ENCODE peak calls at places on chromosomes 7 and 10, in nine cellular contexts. One of them, this sample, is unnamed.

GRCh38 chr7:6340241-6340640 is 67.8 kb upstream of the CYTH3 start:
- DNase-seq in tibial nerve: no peak
- DNase-seq in GM23248: no peak
- DNase-seq in breast epithelium: no peak
- DNase-seq in cardiac muscle cell: no peak
- DNase-seq in upper lobe of right lung: no peak
- DNase-seq in small intestine: no peak
- DNase-seq in right cardiac atrium: no peak
- DNase-seq in prostate gland: no peak
- DNase-seq in this sample: no peak

GRCh38 chr10:76111404-76111803 is 680.0 kb downstream of the LRMDA start:
- DNase-seq in tibial nerve: no peak
- DNase-seq in GM23248: no peak
- DNase-seq in breast epithelium: no peak
- DNase-seq in cardiac muscle cell: no peak
- DNase-seq in upper lobe of right lung: no peak
- DNase-seq in small intestine: no peak
- DNase-seq in right cardiac atrium: no peak
- DNase-seq in prostate gland: no peak
- DNase-seq in this sample: no peak

GRCh38 chr7:108589874-108590273 is 20.2 kb downstream of the DNAJB9 start:
- DNase-seq in tibial nerve: no peak
- DNase-seq in GM23248: no peak
- DNase-seq in breast epithelium: no peak
- DNase-seq in cardiac muscle cell: no peak
- DNase-seq in upper lobe of right lung: no peak
- DNase-seq in small intestine: no peak
- DNase-seq in right cardiac atrium: no peak
- DNase-seq in prostate gland: no peak
- DNase-seq in this sample: no peak

GRCh38 chr7:159042639-159043101 is 102.0 kb downstream of the VIPR2 start:
- DNase-seq in tibial nerve: no peak
- DNase-seq in GM23248: no peak
- DNase-seq in breast epithelium: peak; percentile 7
- DNase-seq in cardiac muscle cell: no peak
- DNase-seq in upper lobe of right lung: no peak
- DNase-seq in small intestine: no peak
- DNase-seq in right cardiac atrium: peak; percentile 57
- DNase-seq in prostate gland: no peak
- DNase-seq in this sample: peak; percentile 54

GRCh38 chr7:99987846-99988245 is 12.0 kb upstream of the AZGP1 start:
- DNase-seq in tibial nerve: no peak
- DNase-seq in GM23248: no peak
- DNase-seq in breast epithelium: no peak
- DNase-seq in cardiac muscle cell: no peak
- DNase-seq in upper lobe of right lung: no peak
- DNase-seq in small intestine: no peak
- DNase-seq in right cardiac atrium: no peak
- DNase-seq in prostate gland: no peak
- DNase-seq in this sample: no peak

GRCh38 chr7:46933596-46933995 is 648.3 kb downstream of the TNS3 start:
- DNase-seq in tibial nerve: no peak
- DNase-seq in GM23248: peak; percentile 71
- DNase-seq in breast epithelium: no peak
- DNase-seq in cardiac muscle cell: peak; percentile 73
- DNase-seq in upper lobe of right lung: no peak
- DNase-seq in small intestine: no peak
- DNase-seq in right cardiac atrium: no peak
- DNase-seq in prostate gland: no peak
- DNase-seq in this sample: no peak

GRCh38 chr10:131083915-131084790 is 227.4 kb downstream of the TCERG1L start:
- DNase-seq in tibial nerve: no peak
- DNase-seq in GM23248: no peak
- DNase-seq in breast epithelium: no peak
- DNase-seq in cardiac muscle cell: no peak
- DNase-seq in upper lobe of right lung: no peak
- DNase-seq in small intestine: no peak
- DNase-seq in right cardiac atrium: no peak
- DNase-seq in prostate gland: no peak
- DNase-seq in this sample: no peak

GRCh38 chr7:84194484-84195260 is at the start of gene SEMA3A:
- DNase-seq in tibial nerve: no peak
- DNase-seq in GM23248: peak; percentile 84
- DNase-seq in breast epithelium: no peak
- DNase-seq in cardiac muscle cell: peak; percentile 80
- DNase-seq in upper lobe of right lung: no peak
- DNase-seq in small intestine: peak; percentile 14
- DNase-seq in right cardiac atrium: peak; percentile 38
- DNase-seq in prostate gland: peak; percentile 10
- DNase-seq in this sample: no peak

GRCh38 chr10:22103701-22104100 is 100.2 kb upstream of the DNAJC1 start:
- DNase-seq in tibial nerve: no peak
- DNase-seq in GM23248: peak; percentile 10
- DNase-seq in breast epithelium: no peak
- DNase-seq in cardiac muscle cell: peak; percentile 30
- DNase-seq in upper lobe of right lung: no peak
- DNase-seq in small intestine: no peak
- DNase-seq in right cardiac atrium: no peak
- DNase-seq in prostate gland: no peak
- DNase-seq in this sample: no peak

GRCh38 chr7:95691464-95691863 is 80.9 kb upstream of the DYNC1I1 start:
- DNase-seq in tibial nerve: no peak
- DNase-seq in GM23248: no peak
- DNase-seq in breast epithelium: no peak
- DNase-seq in cardiac muscle cell: no peak
- DNase-seq in upper lobe of right lung: no peak
- DNase-seq in small intestine: no peak
- DNase-seq in right cardiac atrium: no peak
- DNase-seq in prostate gland: peak; percentile 85
- DNase-seq in this sample: no peak

GRCh38 chr7:107387573-107388219 is 82.2 kb upstream of the GPR22 start:
- DNase-seq in tibial nerve: no peak
- DNase-seq in GM23248: peak; percentile 55
- DNase-seq in breast epithelium: no peak
- DNase-seq in cardiac muscle cell: peak; percentile 42
- DNase-seq in upper lobe of right lung: no peak
- DNase-seq in small intestine: no peak
- DNase-seq in right cardiac atrium: no peak
- DNase-seq in prostate gland: no peak
- DNase-seq in this sample: no peak

GRCh38 chr10:9012312-9012711 is 957.8 kb downstream of the GATA3 start:
- DNase-seq in tibial nerve: no peak
- DNase-seq in GM23248: peak; percentile 7
- DNase-seq in breast epithelium: no peak
- DNase-seq in cardiac muscle cell: peak; percentile 48
- DNase-seq in upper lobe of right lung: no peak
- DNase-seq in small intestine: no peak
- DNase-seq in right cardiac atrium: no peak
- DNase-seq in prostate gland: no peak
- DNase-seq in this sample: no peak

GRCh38 chr7:1593091-1593866 is 23.4 kb upstream of the PSMG3 start:
- DNase-seq in tibial nerve: no peak
- DNase-seq in GM23248: peak; percentile 34
- DNase-seq in breast epithelium: no peak
- DNase-seq in cardiac muscle cell: peak; percentile 5
- DNase-seq in upper lobe of right lung: no peak
- DNase-seq in small intestine: peak; percentile 7
- DNase-seq in right cardiac atrium: peak; percentile 31
- DNase-seq in prostate gland: no peak
- DNase-seq in this sample: no peak

GRCh38 chr10:78455873-78456272 is 422.2 kb downstream of the RPS24 start:
- DNase-seq in tibial nerve: no peak
- DNase-seq in GM23248: no peak
- DNase-seq in breast epithelium: no peak
- DNase-seq in cardiac muscle cell: no peak
- DNase-seq in upper lobe of right lung: no peak
- DNase-seq in small intestine: no peak
- DNase-seq in right cardiac atrium: no peak
- DNase-seq in prostate gland: no peak
- DNase-seq in this sample: no peak

GRCh38 chr10:78458983-78459638 is 425.4 kb downstream of the RPS24 start:
- DNase-seq in tibial nerve: no peak
- DNase-seq in GM23248: peak; percentile 61
- DNase-seq in breast epithelium: no peak
- DNase-seq in cardiac muscle cell: peak; percentile 84
- DNase-seq in upper lobe of right lung: no peak
- DNase-seq in small intestine: peak; percentile 43
- DNase-seq in right cardiac atrium: no peak
- DNase-seq in prostate gland: no peak
- DNase-seq in this sample: no peak

GRCh38 chr10:78454123-78454645 is 420.5 kb downstream of the RPS24 start:
- DNase-seq in tibial nerve: no peak
- DNase-seq in GM23248: peak; percentile 22
- DNase-seq in breast epithelium: no peak
- DNase-seq in cardiac muscle cell: no peak
- DNase-seq in upper lobe of right lung: no peak
- DNase-seq in small intestine: no peak
- DNase-seq in right cardiac atrium: no peak
- DNase-seq in prostate gland: no peak
- DNase-seq in this sample: no peak

GRCh38 chr10:78457804-78458483 is 424.3 kb downstream of the RPS24 start:
- DNase-seq in tibial nerve: no peak
- DNase-seq in GM23248: peak; percentile 73
- DNase-seq in breast epithelium: no peak
- DNase-seq in cardiac muscle cell: peak; percentile 94
- DNase-seq in upper lobe of right lung: no peak
- DNase-seq in small intestine: no peak
- DNase-seq in right cardiac atrium: no peak
- DNase-seq in prostate gland: no peak
- DNase-seq in this sample: no peak

GRCh38 chr10:78456649-78457400 is 423.2 kb downstream of the RPS24 start:
- DNase-seq in tibial nerve: no peak
- DNase-seq in GM23248: no peak
- DNase-seq in breast epithelium: no peak
- DNase-seq in cardiac muscle cell: no peak
- DNase-seq in upper lobe of right lung: no peak
- DNase-seq in small intestine: no peak
- DNase-seq in right cardiac atrium: no peak
- DNase-seq in prostate gland: no peak
- DNase-seq in this sample: no peak
- H3K27ac ChIP-seq in tibial nerve: no peak overlapping the region
- H3K27ac ChIP-seq in GM23248: no peak overlapping the region
- H3K27ac ChIP-seq in breast epithelium: no peak overlapping the region
- H3K27ac ChIP-seq in cardiac muscle cell: no peak overlapping the region
- H3K27ac ChIP-seq in upper lobe of right lung: no peak overlapping the region
- H3K27ac ChIP-seq in small intestine: no peak overlapping the region
- H3K27ac ChIP-seq in right cardiac atrium: no peak overlapping the region
- H3K27ac ChIP-seq in prostate gland: no peak overlapping the region
- H3K27ac ChIP-seq in this sample: no peak overlapping the region

GRCh38 chr10:42593284-42593683 is 45.1 kb downstream of the ZNF33B start:
- DNase-seq in tibial nerve: no peak
- DNase-seq in GM23248: no peak
- DNase-seq in breast epithelium: no peak
- DNase-seq in cardiac muscle cell: no peak
- DNase-seq in upper lobe of right lung: no peak
- DNase-seq in small intestine: no peak
- DNase-seq in right cardiac atrium: no peak
- DNase-seq in prostate gland: no peak
- DNase-seq in this sample: no peak

GRCh38 chr10:42596196-42596595 is 42.2 kb downstream of the ZNF33B start:
- DNase-seq in tibial nerve: no peak
- DNase-seq in GM23248: no peak
- DNase-seq in breast epithelium: no peak
- DNase-seq in cardiac muscle cell: no peak
- DNase-seq in upper lobe of right lung: no peak
- DNase-seq in small intestine: no peak
- DNase-seq in right cardiac atrium: no peak
- DNase-seq in prostate gland: no peak
- DNase-seq in this sample: no peak

GRCh38 chr10:42598249-42598873 is 40.0 kb downstream of the ZNF33B start:
- DNase-seq in tibial nerve: no peak
- DNase-seq in GM23248: no peak
- DNase-seq in breast epithelium: no peak
- DNase-seq in cardiac muscle cell: no peak
- DNase-seq in upper lobe of right lung: no peak
- DNase-seq in small intestine: no peak
- DNase-seq in right cardiac atrium: no peak
- DNase-seq in prostate gland: no peak
- DNase-seq in this sample: no peak

DNA sequence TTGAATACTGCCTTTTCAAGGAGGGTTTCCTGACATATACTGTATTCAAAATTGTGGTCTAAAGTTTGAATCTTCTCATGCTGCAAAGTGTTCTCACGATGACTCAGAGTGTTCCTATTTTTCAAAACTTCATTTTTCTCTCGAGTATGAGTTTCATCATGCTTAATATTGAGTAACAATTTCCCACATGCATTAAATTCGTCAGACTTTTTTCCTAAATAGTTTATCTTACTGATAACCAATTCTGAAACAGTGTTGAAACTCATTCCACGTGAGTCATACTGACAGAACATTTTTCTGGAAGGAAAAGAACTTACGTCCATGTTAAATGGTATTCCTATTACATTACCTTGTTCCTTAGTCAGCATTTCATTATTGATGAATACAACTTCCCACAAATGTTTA is 44.1 kb downstream of the ZNF33B start:
- DNase-seq in tibial nerve: no peak
- DNase-seq in GM23248: peak; percentile 13
- DNase-seq in breast epithelium: no peak
- DNase-seq in cardiac muscle cell: peak; percentile 91
- DNase-seq in upper lobe of right lung: no peak
- DNase-seq in small intestine: no peak
- DNase-seq in right cardiac atrium: no peak
- DNase-seq in prostate gland: no peak
- DNase-seq in this sample: no peak
- H3K9me3 ChIP-seq in tibial nerve: peaks cover 18% of the 10 kb centered on the region
- H3K9me3 ChIP-seq in GM23248: no peaks in the 10 kb centered on the region
- H3K9me3 ChIP-seq in breast epithelium: peaks cover 53% of the 10 kb centered on the region
- H3K9me3 ChIP-seq in cardiac muscle cell: no peaks in the 10 kb centered on the region
- H3K9me3 ChIP-seq in upper lobe of right lung: peaks cover 27% of the 10 kb centered on the region
- H3K9me3 ChIP-seq in small intestine: no peaks in the 10 kb centered on the region
- H3K9me3 ChIP-seq in right cardiac atrium: no peaks in the 10 kb centered on the region
- H3K9me3 ChIP-seq in prostate gland: no peaks in the 10 kb centered on the region
- H3K9me3 ChIP-seq in this sample: peaks cover 4% of the 10 kb centered on the region

DNA sequence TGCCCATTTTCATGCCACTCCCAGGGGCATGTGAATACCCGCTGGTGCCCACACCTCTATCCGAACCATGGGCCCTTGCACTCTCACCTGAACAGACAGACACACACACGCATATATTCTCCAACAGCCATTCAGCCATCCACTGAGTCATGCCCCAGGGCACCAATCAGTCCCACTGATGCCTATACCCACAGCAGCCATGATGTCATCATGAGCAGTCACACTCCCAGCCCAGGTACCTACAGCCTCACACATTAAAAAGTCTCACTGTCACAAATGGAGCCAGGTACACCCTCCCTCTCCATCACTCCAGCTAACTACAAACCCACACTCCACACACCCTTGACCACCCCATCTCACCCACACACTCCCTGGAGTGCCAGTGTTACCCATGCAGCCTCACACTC is 12.2 kb downstream of the VSIR start:
- DNase-seq in tibial nerve: no peak
- DNase-seq in GM23248: no peak
- DNase-seq in breast epithelium: no peak
- DNase-seq in cardiac muscle cell: no peak
- DNase-seq in upper lobe of right lung: no peak
- DNase-seq in small intestine: no peak
- DNase-seq in right cardiac atrium: no peak
- DNase-seq in prostate gland: no peak
- DNase-seq in this sample: no peak
- H3K27me3 ChIP-seq in tibial nerve: no peaks in the 10 kb centered on the region
- H3K27me3 ChIP-seq in GM23248: no peaks in the 10 kb centered on the region
- H3K27me3 ChIP-seq in breast epithelium: no peaks in the 10 kb centered on the region
- H3K27me3 ChIP-seq in cardiac muscle cell: no peaks in the 10 kb centered on the region
- H3K27me3 ChIP-seq in upper lobe of right lung: no peaks in the 10 kb centered on the region
- H3K27me3 ChIP-seq in small intestine: no peaks in the 10 kb centered on the region
- H3K27me3 ChIP-seq in right cardiac atrium: no peaks in the 10 kb centered on the region
- H3K27me3 ChIP-seq in prostate gland: no peaks in the 10 kb centered on the region
- H3K27me3 ChIP-seq in this sample: no peaks in the 10 kb centered on the region

GRCh38 chr7:140230862-140231778 is 54.3 kb upstream of the KDM7A start:
- DNase-seq in tibial nerve: no peak
- DNase-seq in GM23248: peak; percentile 56
- DNase-seq in breast epithelium: peak; percentile 36
- DNase-seq in cardiac muscle cell: peak; percentile 46
- DNase-seq in upper lobe of right lung: peak; percentile 78
- DNase-seq in small intestine: peak; percentile 89
- DNase-seq in right cardiac atrium: peak; percentile 75
- DNase-seq in prostate gland: peak; percentile 53
- DNase-seq in this sample: peak; percentile 74
- H3K27ac ChIP-seq in tibial nerve: peak overlapping the region; percentile 52
- H3K27ac ChIP-seq in GM23248: no peak overlapping the region
- H3K27ac ChIP-seq in breast epithelium: peak overlapping the region; percentile 74
- H3K27ac ChIP-seq in cardiac muscle cell: no peak overlapping the region
- H3K27ac ChIP-seq in upper lobe of right lung: peak overlapping the region; percentile 53
- H3K27ac ChIP-seq in small intestine: peak overlapping the region; percentile 98
- H3K27ac ChIP-seq in right cardiac atrium: no peak overlapping the region
- H3K27ac ChIP-seq in prostate gland: peak overlapping the region; percentile 88
- H3K27ac ChIP-seq in this sample: peak overlapping the region; percentile 11